ENCODE peak calls at places on chromosomes 7 and 10, in six cellular contexts. B is colonic mucosa, E is B cell, V is stomach, Y is PC-9, J is Peyer's patch. T is an unnamed sample.

GRCh38 chr7:598899-599298 is 79.3 kb upstream of the PDGFA start:
- DNase-seq in Y (no peak), E (no peak), J (no peak), V (no peak), B (no peak), T (no peak)

GRCh38 chr10:71326464-71326881 is 7.4 kb downstream of the SLC29A3 start:
- DNase-seq in B (peak), Y (no peak), V (peak), E (no peak), J (no peak), T (no peak)

GRCh38 chr7:156629873-156630272 is 10.7 kb upstream of the RNF32 start:
- DNase-seq in E (no peak), Y (no peak), J (no peak), B (no peak), V (no peak), T (no peak)

GRCh38 chr10:12473491-12473890 is 124.1 kb downstream of the CAMK1D start:
- DNase-seq in B (no peak), J (no peak), E (no peak), V (no peak), Y (no peak), T (no peak)

GRCh38 chr10:944034-944831 is 12.7 kb upstream of the LARP4B start:
- DNase-seq in B (no peak), E (peak), V (peak), J (peak), Y (peak), T (peak)

GRCh38 chr7:44973610-44974401 is 5.0 kb downstream of the MYO1G start:
- DNase-seq in Y (peak), V (peak), J (peak), B (peak), E (peak), T (no peak)

GRCh38 chr7:16669581-16669980 is 23.6 kb downstream of the BZW2 start:
- DNase-seq in Y (no peak), E (no peak), V (no peak), B (no peak), J (no peak), T (no peak)

GRCh38 chr10:98478430-98479222 is 31.9 kb upstream of the HPS1 start:
- DNase-seq in J (no peak), V (no peak), B (no peak), Y (no peak), E (no peak), T (no peak)

GRCh38 chr7:41428330-41428729 is 274.6 kb downstream of the INHBA start:
- DNase-seq in B (no peak), Y (no peak), E (no peak), J (no peak), V (no peak), T (no peak)

GRCh38 chr10:62059424-62059913 is 158.0 kb downstream of the ARID5B start:
- DNase-seq in Y (no peak), J (no peak), B (no peak), V (no peak), E (no peak), T (no peak)

GRCh38 chr10:84360634-84361365 is 32.4 kb downstream of the CCSER2 start:
- DNase-seq in V (no peak), J (no peak), E (no peak), Y (no peak), B (no peak), T (no peak)

GRCh38 chr7:774161-775109 is 47.4 kb upstream of the PRKAR1B start:
- DNase-seq in E (peak), V (peak), B (peak), J (peak), Y (peak), T (peak)

GRCh38 chr10:1733720-1734119 is 3.6 kb downstream of the ADARB2 start:
- DNase-seq in V (no peak), B (no peak), E (no peak), J (no peak), Y (no peak), T (no peak)

GRCh38 chr7:32658034-32658944 is 163.0 kb downstream of the AVL9 start:
- DNase-seq in Y (peak), E (no peak), J (no peak), B (peak), V (no peak), T (no peak)

GRCh38 chr7:122161628-122162027 is 17.6 kb upstream of the AASS start:
- DNase-seq in V (no peak), B (no peak), J (no peak), Y (no peak), E (no peak), T (no peak)

GRCh38 chr7:151682831-151683614 is 163.3 kb upstream of the RHEB start:
- DNase-seq in B (no peak), E (no peak), V (no peak), Y (no peak), J (no peak), T (no peak)

GRCh38 chr7:14924398-14924797 is 21.8 kb upstream of the DGKB start:
- DNase-seq in B (no peak), V (no peak), Y (no peak), E (no peak), J (no peak), T (no peak)

GRCh38 chr10:13993169-13993568 is 337.6 kb downstream of the FRMD4A start:
- DNase-seq in E (no peak), Y (no peak), J (no peak), V (no peak), B (no peak), T (no peak)

GRCh38 chr10:59885430-59886134 is 20.8 kb downstream of the CCDC6 start:
- DNase-seq in E (peak), Y (no peak), B (no peak), V (no peak), J (peak), T (peak)

GRCh38 chr7:610141-610530 is 90.5 kb upstream of the PDGFA start:
- DNase-seq in E (no peak), J (no peak), Y (no peak), B (no peak), V (no peak), T (no peak)

GRCh38 chr10:81081887-81082620 is 544.4 kb downstream of the SH2D4B start:
- DNase-seq in B (no peak), J (no peak), Y (no peak), V (no peak), E (no peak), T (peak)
- TF ChIP-seq CTCF in B (no peak), J (no peak), Y (peak), V (no peak), E (no peak), T (peak)

GRCh38 chr10:101397140-101397539 is 43.2 kb downstream of the BTRC start:
- DNase-seq in E (peak), Y (no peak), B (no peak), V (no peak), J (no peak), T (no peak)

GRCh38 chr10:101388671-101389276 is 34.8 kb downstream of the BTRC start:
- DNase-seq in J (no peak), B (no peak), V (no peak), E (no peak), Y (no peak), T (no peak)

GRCh38 chr10:101389986-101390531 is 36.1 kb downstream of the BTRC start:
- DNase-seq in V (no peak), Y (no peak), J (no peak), E (no peak), B (no peak), T (no peak)

GRCh38 chr10:101393378-101393777 is 39.4 kb downstream of the BTRC start:
- DNase-seq in V (no peak), E (no peak), J (no peak), Y (no peak), B (no peak), T (no peak)

DNA sequence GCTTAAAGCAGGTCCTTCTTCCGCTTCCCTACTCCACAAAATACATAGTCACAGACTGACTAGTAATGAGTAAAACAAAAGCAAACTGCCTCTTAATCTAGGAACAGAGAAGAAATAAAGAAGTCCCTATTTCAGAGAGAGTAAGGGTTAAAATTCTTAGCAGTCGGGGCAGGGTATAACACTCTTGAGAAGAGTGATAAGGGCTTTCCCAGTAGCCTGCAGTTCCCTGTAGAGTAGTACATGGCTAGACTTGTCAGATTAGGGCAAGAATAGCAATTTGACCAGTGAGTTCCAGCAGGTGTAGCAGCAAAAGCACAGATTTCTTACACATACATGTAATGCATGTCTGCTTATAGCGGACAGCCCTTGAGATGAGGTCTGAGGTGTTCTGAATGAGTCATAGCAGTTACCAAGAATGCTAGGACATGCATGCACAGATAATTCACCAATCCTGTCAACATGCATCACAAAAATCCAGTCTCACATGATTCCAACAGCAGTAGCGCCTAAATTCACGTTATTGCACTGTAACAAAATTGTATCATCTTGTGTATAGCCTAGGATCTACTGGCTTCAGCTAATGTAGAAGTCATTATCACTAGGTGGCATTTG is 40.7 kb downstream of the BTRC start:
- DNase-seq in Y (no peak), E (no peak), J (no peak), V (no peak), B (no peak), T (no peak)
- TF ChIP-seq CTCF in Y (no peak), E (no peak), J (no peak), V (no peak), B (no peak), T (no peak)

DNA sequence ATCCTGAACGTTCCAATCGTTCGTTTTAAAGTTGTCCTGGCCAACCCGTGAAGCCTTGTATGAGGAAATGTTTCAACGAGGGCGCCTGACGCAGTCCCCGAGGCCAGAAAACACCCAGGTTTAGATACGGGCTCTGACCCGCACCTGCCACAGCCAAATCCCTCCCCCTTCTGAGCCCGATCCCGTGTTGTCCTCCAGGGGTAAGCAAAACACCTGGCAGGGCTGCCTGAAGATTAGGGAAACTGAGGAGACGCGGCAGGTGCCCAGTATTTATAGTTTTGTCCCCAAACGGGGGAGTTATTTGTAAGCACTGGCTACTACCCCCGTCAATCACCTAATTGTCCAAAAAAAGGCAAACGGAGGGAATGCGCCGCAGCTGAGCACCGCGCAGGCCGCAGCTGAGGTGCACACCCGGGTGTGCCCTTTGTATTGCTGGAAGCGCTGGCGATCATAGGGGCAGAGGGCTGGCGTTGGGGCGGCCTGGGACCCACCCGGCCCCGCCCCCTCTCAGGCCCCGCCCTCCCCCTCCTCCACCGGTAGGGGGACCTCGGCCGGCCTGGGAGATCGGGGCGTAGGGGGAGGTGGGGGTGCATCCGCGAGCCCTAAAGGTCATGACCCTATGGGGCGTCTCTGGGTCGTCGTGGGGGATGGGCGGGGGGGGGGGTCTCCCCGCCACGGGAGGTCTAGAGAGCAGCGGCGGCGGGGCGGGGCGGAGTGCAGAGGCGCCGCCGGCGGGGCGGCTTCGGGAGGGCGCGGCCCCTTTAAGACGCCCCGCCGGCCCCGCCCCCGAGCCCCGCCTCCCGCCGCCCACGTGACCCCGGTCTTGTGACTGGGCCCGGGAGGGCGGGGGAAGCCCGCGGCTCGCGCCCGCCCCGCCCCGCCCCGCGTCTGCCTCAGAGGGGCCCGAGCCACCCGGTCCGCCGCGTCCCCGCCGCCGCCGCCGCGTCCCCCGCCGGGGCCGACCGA is at the start of gene BRI3:
- DNase-seq in B (peak), V (peak), Y (peak), J (peak), E (peak), T (peak)
- TF ChIP-seq CTCF in B (peak), V (no peak), Y (no peak), J (peak), E (no peak), T (no peak)

GRCh38 chr7:143387156-143387975 is 6.2 kb downstream of the ZYX start:
- DNase-seq in B (no peak), E (no peak), Y (no peak), V (no peak), J (no peak), T (no peak)
- TF ChIP-seq CTCF in B (no peak), E (no peak), Y (no peak), V (no peak), J (no peak), T (no peak)

DNA sequence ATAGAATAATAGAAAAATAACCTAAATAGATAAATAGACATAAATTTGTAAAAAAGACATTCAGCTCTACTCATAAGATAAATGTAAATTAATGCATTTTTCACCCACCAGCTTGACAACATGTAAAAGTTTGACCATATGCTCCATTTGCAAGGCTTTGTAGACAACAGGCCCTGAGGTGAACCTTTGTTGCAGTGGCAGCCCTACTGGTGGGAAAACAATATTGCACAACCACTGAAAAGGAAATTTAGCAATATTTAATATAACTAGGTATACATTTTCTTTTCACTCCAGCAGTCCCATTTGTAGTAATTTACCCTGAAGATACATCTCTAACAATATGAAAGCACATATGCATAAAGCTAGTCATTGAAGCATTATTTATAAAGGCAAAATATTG is 39.0 kb upstream of the ADRA2A start:
- DNase-seq in E (no peak), Y (no peak), B (no peak), J (no peak), V (no peak), T (no peak)
- TF ChIP-seq CTCF in E (no peak), Y (peak), B (peak), J (peak), V (no peak), T (no peak)

GRCh38 chr7:24381919-24382505 is 98.0 kb downstream of the NPY start:
- DNase-seq in E (peak), J (no peak), V (no peak), B (no peak), Y (no peak), T (peak)
- TF ChIP-seq CTCF in E (peak), J (peak), V (peak), B (peak), Y (peak), T (peak)

DNA sequence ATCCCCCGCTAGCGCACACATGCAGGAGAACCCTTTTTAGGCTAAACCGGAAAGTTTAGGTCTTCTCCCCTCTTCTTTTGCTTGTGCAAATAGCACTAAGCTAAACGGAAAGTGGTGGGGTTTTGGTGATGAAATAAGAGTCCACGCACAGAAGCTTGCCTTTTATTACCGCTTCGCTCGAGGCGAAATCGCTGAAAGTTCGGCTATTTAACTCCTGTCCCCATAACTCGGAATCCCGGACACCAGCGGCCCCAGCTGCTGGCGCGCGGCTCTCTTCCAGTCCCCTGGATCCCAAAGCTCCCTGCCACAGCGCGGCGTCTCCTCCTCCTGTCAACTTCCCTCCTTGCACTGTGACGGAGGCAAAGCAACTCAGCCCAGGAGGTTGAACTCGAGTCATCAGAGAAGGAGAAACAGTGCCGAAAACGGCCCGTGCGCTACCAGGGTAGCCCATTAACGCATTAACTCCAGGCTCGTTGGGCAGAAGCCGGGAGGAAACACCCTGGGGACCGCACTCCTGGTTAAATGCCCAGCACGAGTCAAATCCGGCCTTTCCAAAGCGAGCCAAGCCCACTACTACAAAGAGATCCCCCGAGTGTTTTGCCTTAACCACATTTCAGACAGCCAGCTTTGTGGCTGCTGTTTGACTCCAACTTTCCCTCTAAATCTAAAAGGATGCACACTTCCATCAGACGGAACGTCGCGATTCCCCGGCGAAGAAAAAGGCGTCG is 1.3 kb downstream of the SEMA3D start:
- DNase-seq in Y (peak), B (peak), V (peak), J (no peak), E (peak), T (peak)
- TF ChIP-seq CTCF in Y (no peak), B (no peak), V (no peak), J (peak), E (no peak), T (no peak)

GRCh38 chr7:116293633-116294032 is 83.3 kb downstream of the TES start:
- DNase-seq in J (no peak), B (no peak), E (no peak), Y (no peak), V (no peak), T (no peak)
- TF ChIP-seq CTCF in J (no peak), B (no peak), E (no peak), Y (no peak), V (no peak), T (no peak)

DNA sequence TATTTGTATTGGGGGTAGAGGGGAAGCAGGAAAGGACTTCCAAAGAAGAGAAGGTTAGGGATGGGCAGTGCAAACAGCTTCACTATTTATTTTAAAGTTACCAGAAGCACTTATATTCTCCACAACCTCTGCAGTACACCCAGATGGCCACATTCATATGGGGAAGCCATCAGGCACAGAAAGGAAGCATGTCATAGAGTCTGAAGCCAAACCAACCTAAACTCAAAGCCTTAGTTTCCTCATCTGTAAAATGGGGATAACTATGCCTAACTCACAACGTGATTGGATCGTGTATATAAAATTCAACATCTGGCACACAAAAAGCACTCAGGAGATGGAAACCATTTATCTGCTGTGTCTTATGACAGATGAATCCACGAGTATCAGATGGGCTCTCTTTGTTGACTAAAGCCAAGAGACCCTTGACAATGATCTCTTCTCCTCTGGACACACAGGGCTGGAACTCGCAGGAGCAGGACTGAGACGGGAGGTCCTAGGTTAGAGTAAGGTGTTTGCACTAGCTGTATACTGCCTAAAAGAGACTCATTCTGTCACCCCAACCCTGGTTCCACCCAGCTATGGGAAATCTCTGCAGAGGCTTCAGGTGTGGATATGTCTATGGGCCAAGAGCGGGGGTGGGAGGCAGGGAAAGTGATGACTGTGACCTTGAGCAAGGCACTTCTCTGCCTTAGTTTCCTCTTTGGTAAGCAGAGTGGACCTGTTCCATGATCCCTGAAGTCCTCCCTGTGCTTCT is 1.8 kb downstream of the KIAA1549 start:
- DNase-seq in V (no peak), B (no peak), J (no peak), E (peak), Y (no peak), T (no peak)
- TF ChIP-seq CTCF in V (no peak), B (no peak), J (peak), E (no peak), Y (peak), T (no peak)

DNA sequence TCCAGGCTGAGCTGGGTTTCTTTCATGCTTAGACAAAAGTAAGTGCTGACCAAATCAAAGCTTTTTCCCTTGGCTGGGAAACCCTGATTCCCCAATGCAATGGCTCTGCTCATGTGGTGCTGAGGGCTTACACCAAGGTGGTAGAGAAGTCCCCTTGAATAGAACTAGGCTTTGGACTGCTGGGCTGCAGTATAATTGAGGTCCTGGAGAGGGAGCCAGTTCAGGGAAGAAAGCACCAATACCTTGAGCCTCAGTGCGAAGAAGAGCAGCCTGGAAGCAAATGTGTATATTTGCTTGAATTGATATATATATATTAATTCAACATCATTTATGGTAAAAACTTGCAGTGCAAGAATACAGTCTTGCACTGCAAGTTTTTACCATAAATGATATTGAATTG is 391.1 kb downstream of the RPS24 start:
- DNase-seq in J (no peak), E (no peak), B (no peak), Y (no peak), V (no peak), T (no peak)
- TF ChIP-seq CTCF in J (peak), E (peak), B (peak), Y (peak), V (no peak), T (peak)